ENCODE peak calls at places on chromosomes 12 and 14, in six cellular contexts. One of them, this sample, is unnamed. For H3K27me3, the result is how much of the 10 kb centered on the place peaks cover.

GRCh38 chr14:76203086-76204001 is 51.6 kb downstream of the GPATCH2L start:
- DNase-seq in uterus: peak
- DNase-seq in esophagus muscularis mucosa: no peak
- DNase-seq in prostate gland: no peak
- DNase-seq in IMR-90: peak
- DNase-seq in transverse colon: no peak
- DNase-seq in this sample: peak

GRCh38 chr12:40262657-40263056 is 37.9 kb downstream of the LRRK2 start:
- DNase-seq in esophagus muscularis mucosa: no peak
- DNase-seq in IMR-90: no peak
- DNase-seq in transverse colon: no peak
- DNase-seq in prostate gland: no peak
- DNase-seq in uterus: no peak
- DNase-seq in this sample: no peak

GRCh38 chr14:53509227-53509822 is 356.2 kb upstream of the DDHD1 start:
- DNase-seq in transverse colon: peak
- DNase-seq in uterus: peak
- DNase-seq in esophagus muscularis mucosa: no peak
- DNase-seq in IMR-90: peak
- DNase-seq in prostate gland: no peak
- DNase-seq in this sample: peak

GRCh38 chr12:49094104-49094948 is at the start of gene DHH:
- DNase-seq in transverse colon: no peak
- DNase-seq in IMR-90: no peak
- DNase-seq in esophagus muscularis mucosa: no peak
- DNase-seq in uterus: peak
- DNase-seq in prostate gland: no peak
- DNase-seq in this sample: no peak

GRCh38 chr12:121145221-121145620 is 12.5 kb downstream of the P2RX7 start:
- DNase-seq in uterus: no peak
- DNase-seq in prostate gland: no peak
- DNase-seq in transverse colon: no peak
- DNase-seq in esophagus muscularis mucosa: no peak
- DNase-seq in IMR-90: peak
- DNase-seq in this sample: no peak

GRCh38 chr12:96882862-96883261 is 24.2 kb upstream of the NEDD1 start:
- DNase-seq in prostate gland: no peak
- DNase-seq in uterus: no peak
- DNase-seq in esophagus muscularis mucosa: no peak
- DNase-seq in transverse colon: no peak
- DNase-seq in IMR-90: peak
- DNase-seq in this sample: no peak

GRCh38 chr12:60997979-60998378 is 1262.2 kb upstream of the USP15 start:
- DNase-seq in prostate gland: no peak
- DNase-seq in IMR-90: no peak
- DNase-seq in uterus: no peak
- DNase-seq in transverse colon: no peak
- DNase-seq in esophagus muscularis mucosa: no peak
- DNase-seq in this sample: no peak

GRCh38 chr12:96054262-96054645 is 18.9 kb upstream of the LTA4H start:
- DNase-seq in IMR-90: no peak
- DNase-seq in prostate gland: no peak
- DNase-seq in uterus: no peak
- DNase-seq in esophagus muscularis mucosa: no peak
- DNase-seq in transverse colon: no peak
- DNase-seq in this sample: no peak

GRCh38 chr14:49464885-49465284 is 121.3 kb downstream of the RPS29 start:
- DNase-seq in transverse colon: no peak
- DNase-seq in esophagus muscularis mucosa: no peak
- DNase-seq in prostate gland: no peak
- DNase-seq in uterus: no peak
- DNase-seq in IMR-90: no peak
- DNase-seq in this sample: no peak

GRCh38 chr12:116892318-116892717 is 11.1 kb upstream of the HRK start:
- DNase-seq in prostate gland: no peak
- DNase-seq in uterus: no peak
- DNase-seq in esophagus muscularis mucosa: no peak
- DNase-seq in IMR-90: no peak
- DNase-seq in transverse colon: no peak
- DNase-seq in this sample: no peak

GRCh38 chr14:23352506-23353432 is at the start of gene SLC22A17:
- DNase-seq in transverse colon: peak
- DNase-seq in prostate gland: peak
- DNase-seq in uterus: peak
- DNase-seq in IMR-90: peak
- DNase-seq in esophagus muscularis mucosa: no peak
- DNase-seq in this sample: peak

GRCh38 chr14:103995876-103996275 is 53.5 kb upstream of the RD3L start:
- DNase-seq in esophagus muscularis mucosa: no peak
- DNase-seq in uterus: no peak
- DNase-seq in prostate gland: no peak
- DNase-seq in IMR-90: no peak
- DNase-seq in transverse colon: no peak
- DNase-seq in this sample: no peak

GRCh38 chr12:119666900-119667576 is 895 bp upstream of the PRKAB1 start:
- DNase-seq in IMR-90: no peak
- DNase-seq in uterus: no peak
- DNase-seq in transverse colon: no peak
- DNase-seq in prostate gland: no peak
- DNase-seq in esophagus muscularis mucosa: no peak
- DNase-seq in this sample: no peak

GRCh38 chr12:108302471-108303311 is 36.4 kb downstream of the CMKLR1 start:
- DNase-seq in IMR-90: no peak
- DNase-seq in esophagus muscularis mucosa: peak
- DNase-seq in transverse colon: peak
- DNase-seq in uterus: peak
- DNase-seq in prostate gland: no peak
- DNase-seq in this sample: peak

GRCh38 chr12:119096429-119097202 is 82.1 kb upstream of the HSPB8 start:
- DNase-seq in IMR-90: no peak
- DNase-seq in prostate gland: no peak
- DNase-seq in uterus: no peak
- DNase-seq in transverse colon: no peak
- DNase-seq in esophagus muscularis mucosa: no peak
- DNase-seq in this sample: no peak

GRCh38 chr12:132362966-132363660 is 33.7 kb upstream of the GALNT9 start:
- DNase-seq in prostate gland: no peak
- DNase-seq in transverse colon: no peak
- DNase-seq in uterus: no peak
- DNase-seq in IMR-90: no peak
- DNase-seq in esophagus muscularis mucosa: no peak
- DNase-seq in this sample: no peak

GRCh38 chr14:105622329-105622955 is 96.1 kb downstream of the TMEM121 start:
- DNase-seq in esophagus muscularis mucosa: no peak
- DNase-seq in prostate gland: no peak
- DNase-seq in IMR-90: no peak
- DNase-seq in uterus: no peak
- DNase-seq in transverse colon: no peak
- DNase-seq in this sample: no peak

GRCh38 chr12:104951759-104952509 is 6.2 kb downstream of the SLC41A2 start:
- DNase-seq in prostate gland: no peak
- DNase-seq in transverse colon: no peak
- DNase-seq in esophagus muscularis mucosa: no peak
- DNase-seq in uterus: no peak
- DNase-seq in IMR-90: peak
- DNase-seq in this sample: no peak

GRCh38 chr12:32535260-32535999 is 136.1 kb downstream of the FGD4 start:
- DNase-seq in IMR-90: peak
- DNase-seq in transverse colon: peak
- DNase-seq in prostate gland: peak
- DNase-seq in uterus: peak
- DNase-seq in esophagus muscularis mucosa: no peak
- DNase-seq in this sample: no peak

GRCh38 chr12:113586461-113586860 is 114.8 kb upstream of the LHX5 start:
- DNase-seq in IMR-90: no peak
- DNase-seq in prostate gland: no peak
- DNase-seq in esophagus muscularis mucosa: no peak
- DNase-seq in uterus: no peak
- DNase-seq in transverse colon: no peak
- DNase-seq in this sample: no peak

GRCh38 chr12:124498178-124498869 is 69.1 kb downstream of the NCOR2 start:
- DNase-seq in uterus: no peak
- DNase-seq in IMR-90: peak
- DNase-seq in esophagus muscularis mucosa: no peak
- DNase-seq in prostate gland: no peak
- DNase-seq in transverse colon: no peak
- DNase-seq in this sample: no peak

GRCh38 chr14:90464481-90464880 is 67.7 kb downstream of the CALM1 start:
- DNase-seq in IMR-90: no peak
- DNase-seq in transverse colon: no peak
- DNase-seq in esophagus muscularis mucosa: no peak
- DNase-seq in prostate gland: no peak
- DNase-seq in uterus: no peak
- DNase-seq in this sample: no peak

GRCh38 chr12:109606261-109607028 is 32.9 kb downstream of the MVK start:
- DNase-seq in uterus: no peak
- DNase-seq in prostate gland: no peak
- DNase-seq in IMR-90: no peak
- DNase-seq in transverse colon: no peak
- DNase-seq in esophagus muscularis mucosa: no peak
- DNase-seq in this sample: no peak

DNA sequence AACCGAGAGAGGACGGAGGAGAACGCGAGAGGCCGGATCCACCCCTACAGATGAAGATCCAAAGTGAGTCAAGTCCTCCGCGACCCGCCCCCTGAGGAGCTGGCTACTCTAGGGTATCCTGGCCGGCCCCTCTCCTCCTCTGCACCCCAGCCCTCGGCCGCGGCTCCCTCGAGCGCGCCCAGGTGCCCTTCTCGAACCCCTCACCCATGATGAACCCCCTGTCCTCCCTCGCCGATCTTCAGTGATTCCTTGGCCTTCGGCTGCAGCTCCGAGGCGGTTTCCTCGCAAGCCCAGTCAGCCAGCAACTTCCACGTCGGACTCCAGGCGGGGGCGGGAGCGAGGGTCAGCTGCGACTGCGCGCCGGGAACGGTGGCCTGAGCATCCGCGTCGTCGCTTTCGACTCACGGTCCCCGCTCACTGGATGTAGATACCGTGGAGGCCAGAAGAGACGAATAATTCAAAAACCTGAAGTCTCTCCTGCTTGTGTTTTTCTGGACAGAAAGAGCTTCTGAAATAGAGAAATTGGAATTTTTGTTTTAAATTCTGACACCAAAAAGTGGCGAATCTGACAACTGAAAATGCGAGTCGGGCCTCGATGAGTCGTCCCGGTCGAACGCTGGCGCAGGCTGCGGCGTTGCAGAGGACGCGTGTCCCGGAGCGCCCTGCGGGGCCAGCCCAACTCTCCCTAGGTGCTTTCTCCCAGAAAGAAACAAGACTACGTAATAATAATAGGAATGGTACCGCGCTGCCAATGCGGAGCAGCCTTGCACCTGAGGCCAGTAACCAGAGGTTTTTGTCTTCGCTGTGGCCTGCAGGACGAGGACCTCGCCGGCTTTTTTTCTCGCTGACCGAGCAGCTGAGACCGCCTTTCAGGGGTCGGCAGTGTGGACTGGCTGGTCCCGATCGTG is at the start of gene ARL1:
- DNase-seq in IMR-90: peak
- DNase-seq in prostate gland: peak
- DNase-seq in transverse colon: peak
- DNase-seq in uterus: peak
- DNase-seq in esophagus muscularis mucosa: peak
- DNase-seq in this sample: no peak
- TF ChIP-seq POLR2A in IMR-90: peak
- TF ChIP-seq POLR2A in prostate gland: peak
- TF ChIP-seq POLR2A in transverse colon: peak
- TF ChIP-seq POLR2A in uterus: peak
- TF ChIP-seq POLR2A in esophagus muscularis mucosa: no peak
- TF ChIP-seq POLR2A in this sample: no peak

GRCh38 chr14:31968107-31968810 is 108.8 kb upstream of the ARHGAP5 start:
- DNase-seq in IMR-90: peak
- DNase-seq in prostate gland: no peak
- DNase-seq in esophagus muscularis mucosa: peak
- DNase-seq in uterus: no peak
- DNase-seq in transverse colon: no peak
- DNase-seq in this sample: no peak

GRCh38 chr14:31966896-31967668 is 110.0 kb upstream of the ARHGAP5 start:
- DNase-seq in prostate gland: no peak
- DNase-seq in IMR-90: no peak
- DNase-seq in uterus: no peak
- DNase-seq in esophagus muscularis mucosa: peak
- DNase-seq in transverse colon: no peak
- DNase-seq in this sample: no peak

GRCh38 chr14:31965735-31966598 is 111.1 kb upstream of the ARHGAP5 start:
- DNase-seq in IMR-90: peak
- DNase-seq in uterus: no peak
- DNase-seq in transverse colon: no peak
- DNase-seq in esophagus muscularis mucosa: peak
- DNase-seq in prostate gland: no peak
- DNase-seq in this sample: no peak

GRCh38 chr14:31968912-31969311 is 108.2 kb upstream of the ARHGAP5 start:
- DNase-seq in IMR-90: no peak
- DNase-seq in esophagus muscularis mucosa: no peak
- DNase-seq in transverse colon: no peak
- DNase-seq in uterus: no peak
- DNase-seq in prostate gland: no peak
- DNase-seq in this sample: no peak

GRCh38 chr14:31967669-31967975 is 109.5 kb upstream of the ARHGAP5 start:
- DNase-seq in transverse colon: no peak
- DNase-seq in prostate gland: no peak
- DNase-seq in IMR-90: no peak
- DNase-seq in esophagus muscularis mucosa: no peak
- DNase-seq in uterus: no peak
- DNase-seq in this sample: no peak
- H3K27ac ChIP-seq in transverse colon: no peak
- H3K27ac ChIP-seq in prostate gland: no peak
- H3K27ac ChIP-seq in IMR-90: no peak
- H3K27ac ChIP-seq in esophagus muscularis mucosa: peak
- H3K27ac ChIP-seq in uterus: no peak
- H3K27ac ChIP-seq in this sample: no peak

GRCh38 chr12:47078733-47079364 is 572 bp upstream of the PCED1B start:
- DNase-seq in transverse colon: peak
- DNase-seq in IMR-90: peak
- DNase-seq in uterus: peak
- DNase-seq in prostate gland: peak
- DNase-seq in esophagus muscularis mucosa: no peak
- DNase-seq in this sample: no peak

GRCh38 chr12:47079894-47080724 is at the start of gene AMIGO2:
- DNase-seq in transverse colon: peak
- DNase-seq in prostate gland: peak
- DNase-seq in uterus: peak
- DNase-seq in IMR-90: peak
- DNase-seq in esophagus muscularis mucosa: no peak
- DNase-seq in this sample: no peak

GRCh38 chr12:47082283-47082962 is 2.7 kb upstream of the AMIGO2 start:
- DNase-seq in uterus: no peak
- DNase-seq in prostate gland: no peak
- DNase-seq in esophagus muscularis mucosa: no peak
- DNase-seq in transverse colon: no peak
- DNase-seq in IMR-90: no peak
- DNase-seq in this sample: no peak

GRCh38 chr12:47079365-47079893 is at the start of gene PCED1B:
- DNase-seq in uterus: peak
- DNase-seq in IMR-90: peak
- DNase-seq in transverse colon: peak
- DNase-seq in prostate gland: peak
- DNase-seq in esophagus muscularis mucosa: no peak
- DNase-seq in this sample: no peak

GRCh38 chr12:47080725-47081502 is 1.2 kb upstream of the AMIGO2 start:
- DNase-seq in prostate gland: peak
- DNase-seq in uterus: peak
- DNase-seq in esophagus muscularis mucosa: no peak
- DNase-seq in transverse colon: peak
- DNase-seq in IMR-90: peak
- DNase-seq in this sample: no peak
- H3K27me3 ChIP-seq in prostate gland: under half
- H3K27me3 ChIP-seq in uterus: under half
- H3K27me3 ChIP-seq in esophagus muscularis mucosa: under half
- H3K27me3 ChIP-seq in transverse colon: under half
- H3K27me3 ChIP-seq in IMR-90: under half
- H3K27me3 ChIP-seq in this sample: under half

GRCh38 chr12:93442411-93443340 is 929 bp upstream of the UBE2N start:
- DNase-seq in transverse colon: no peak
- DNase-seq in prostate gland: no peak
- DNase-seq in uterus: no peak
- DNase-seq in esophagus muscularis mucosa: no peak
- DNase-seq in IMR-90: peak
- DNase-seq in this sample: no peak
- TF ChIP-seq POLR2A in transverse colon: peak
- TF ChIP-seq POLR2A in prostate gland: no peak
- TF ChIP-seq POLR2A in uterus: no peak
- TF ChIP-seq POLR2A in esophagus muscularis mucosa: no peak
- TF ChIP-seq POLR2A in IMR-90: no peak
- TF ChIP-seq POLR2A in this sample: no peak

This sample was measured in vagina.